ENCODE peak calls at places on chromosomes 3 and 15, in eight cellular contexts. W, Y, H, Z, A, D, T and P are unnamed samples.

GRCh38 chr3:17972889-17973558 is 230.6 kb upstream of the TBC1D5 start:
- DNase-seq in W (no peak), Y (no peak), H (no peak), Z (no peak), A (no peak), D (no peak), T (no peak), P (no peak)

GRCh38 chr15:64699767-64700388 is 75.5 kb downstream of the RBPMS2 start:
- DNase-seq in W (no peak), Y (peak), H (no peak), Z (no peak), A (no peak), D (no peak), T (peak), P (no peak)

GRCh38 chr15:80090879-80091503 is 31.5 kb downstream of the ZFAND6 start:
- DNase-seq in W (no peak), Y (no peak), H (no peak), Z (no peak), A (no peak), D (no peak), T (no peak), P (no peak)

GRCh38 chr3:115623414-115623868 is at the start of gene GAP43:
- DNase-seq in W (no peak), Y (no peak), H (no peak), Z (no peak), A (no peak), D (no peak), T (peak), P (no peak)

GRCh38 chr3:32934150-32934742 is 17.2 kb upstream of the CCR4 start:
- DNase-seq in W (peak), Y (no peak), H (no peak), Z (no peak), A (no peak), D (no peak), T (peak), P (no peak)

GRCh38 chr3:45994661-45995369 is 809 bp downstream of the FYCO1 start:
- DNase-seq in W (no peak), Y (peak), H (no peak), Z (no peak), A (no peak), D (peak), T (no peak), P (peak)

GRCh38 chr3:111963424-111963823 is 15.4 kb upstream of the ABHD10 start:
- DNase-seq in W (peak), Y (no peak), H (no peak), Z (no peak), A (no peak), D (no peak), T (peak), P (no peak)

GRCh38 chr15:23694592-23694991 is 7.5 kb upstream of the NDN start:
- DNase-seq in W (no peak), Y (no peak), H (no peak), Z (no peak), A (no peak), D (no peak), T (no peak), P (no peak)

GRCh38 chr15:63939531-63940130 is 105.9 kb upstream of the HERC1 start:
- DNase-seq in W (no peak), Y (no peak), H (peak), Z (no peak), A (no peak), D (peak), T (peak), P (no peak)

GRCh38 chr3:133781570-133781969 is 24.0 kb upstream of the SRPRB start:
- DNase-seq in W (no peak), Y (no peak), H (no peak), Z (no peak), A (no peak), D (no peak), T (no peak), P (no peak)

GRCh38 chr3:66414846-66415245 is 86.0 kb downstream of the LRIG1 start:
- DNase-seq in W (no peak), Y (no peak), H (no peak), Z (no peak), A (no peak), D (no peak), T (no peak), P (no peak)

GRCh38 chr15:68517285-68517711 is 61.5 kb upstream of the CORO2B start:
- DNase-seq in W (no peak), Y (no peak), H (no peak), Z (peak), A (no peak), D (no peak), T (no peak), P (no peak)

DNA sequence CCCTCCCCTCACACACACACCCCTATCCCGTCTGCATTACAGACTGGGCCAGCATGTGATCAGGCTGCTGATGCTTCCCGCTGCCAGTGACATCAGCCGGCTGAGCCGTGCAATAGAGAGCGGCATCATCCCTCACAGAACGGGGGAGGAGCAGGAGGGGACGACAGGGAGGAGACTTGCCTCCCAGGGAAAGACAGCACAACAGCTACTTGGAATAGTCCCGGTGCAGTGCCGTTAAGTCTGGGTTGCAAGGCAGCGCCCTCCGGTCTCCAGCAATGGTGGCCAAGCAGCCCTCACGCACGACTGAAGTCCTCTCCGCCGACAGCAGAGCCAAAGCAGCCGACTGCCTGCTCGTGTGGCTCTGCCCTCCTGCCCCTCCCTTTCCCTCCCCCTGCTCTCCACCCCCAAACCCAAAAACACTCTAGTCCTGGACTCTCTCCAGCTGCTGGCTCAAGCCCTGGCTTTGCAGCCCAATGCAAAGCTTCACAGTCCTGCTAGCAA is 31.5 kb upstream of the RPS17 start:
- DNase-seq in W (no peak), Y (no peak), H (no peak), Z (peak), A (no peak), D (peak), T (no peak), P (no peak)
- TF ChIP-seq POLR2AphosphoS5 in W (no peak), Y (peak), H (peak), Z (no peak), A (no peak), D (peak), T (no peak), P (no peak)

GRCh38 chr3:74614133-74614967 is at the start of gene CNTN3:
- DNase-seq in W (no peak), Y (peak), H (no peak), Z (no peak), A (no peak), D (peak), T (no peak), P (no peak)
- H3K27ac ChIP-seq in W (no peak), Y (peak), H (no peak), Z (no peak), A (no peak), D (peak), T (no peak), P (no peak)

DNA sequence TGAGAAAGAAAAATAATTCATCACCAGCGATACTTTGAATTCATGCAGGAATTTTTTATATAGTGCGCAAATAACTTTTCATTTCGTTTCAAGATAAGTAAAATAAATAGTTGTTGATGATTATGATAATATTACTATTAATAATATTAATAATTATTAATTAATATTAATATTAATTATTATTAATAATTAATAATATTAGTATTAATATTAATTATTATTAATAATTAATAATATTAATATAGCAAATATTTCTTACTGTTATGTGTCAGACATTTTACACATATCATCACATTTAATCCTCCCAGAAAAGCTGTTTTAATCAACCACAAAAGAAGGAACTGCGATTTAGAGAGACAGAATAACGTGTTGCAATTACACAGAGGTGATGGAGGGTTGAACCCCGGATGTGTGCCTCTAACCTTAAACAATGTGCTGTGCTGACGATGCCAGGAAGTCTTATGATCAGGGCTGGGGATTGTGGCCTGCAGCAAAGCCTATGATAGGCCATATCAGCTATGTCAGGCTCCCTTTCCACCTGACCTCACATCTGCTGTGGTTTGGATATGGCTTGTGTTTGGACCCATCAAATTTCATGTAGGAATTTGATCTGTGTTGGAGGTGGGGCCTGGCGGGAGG is 263.5 kb upstream of the NR2F2 start:
- DNase-seq in W (no peak), Y (no peak), H (no peak), Z (no peak), A (no peak), D (no peak), T (no peak), P (peak)
- TF ChIP-seq POLR2AphosphoS5 in W (no peak), Y (no peak), H (no peak), Z (no peak), A (no peak), D (no peak), T (no peak), P (peak)

GRCh38 chr15:77554306-77555080 is 78.2 kb downstream of the LINGO1 start:
- DNase-seq in W (no peak), Y (no peak), H (no peak), Z (no peak), A (no peak), D (no peak), T (no peak), P (no peak)
- H3K27ac ChIP-seq in W (no peak), Y (no peak), H (no peak), Z (no peak), A (no peak), D (no peak), T (no peak), P (no peak)

GRCh38 chr3:40476478-40477470 is at the start of gene ZNF619:
- DNase-seq in W (peak), Y (peak), H (peak), Z (peak), A (peak), D (peak), T (peak), P (no peak)
- TF ChIP-seq POLR2AphosphoS5 in W (peak), Y (peak), H (peak), Z (no peak), A (no peak), D (no peak), T (peak), P (peak)